ENCODE peak calls at places on chromosome 18, in ten cellular contexts. One of them, this sample, is unnamed.
A peak's percentile ranks its signal among the peaks of the same experiment; 100 is the strongest.

GRCh38 chr18:59579509-59579908 is 117.7 kb downstream of the CCBE1 start:
- DNase-seq in cardiac muscle cell: no peak
- DNase-seq in fibroblast of villous mesenchyme: no peak
- DNase-seq in HCT116: no peak
- DNase-seq in mesothelial cell of epicardium: no peak
- DNase-seq in omental fat pad: no peak
- DNase-seq in brain microvascular endothelial cell: no peak
- DNase-seq in neural crest cell: no peak
- DNase-seq in fibroblast of mammary gland: no peak
- DNase-seq in CD8-positive, alpha-beta T cell: no peak
- DNase-seq in this sample: no peak

GRCh38 chr18:50151876-50152275 is 43.1 kb downstream of the MYO5B start:
- DNase-seq in fibroblast of mammary gland: peak; percentile 73
- DNase-seq in fibroblast of villous mesenchyme: peak; percentile 25
- DNase-seq in brain microvascular endothelial cell: peak; percentile 3
- DNase-seq in cardiac muscle cell: no peak
- DNase-seq in neural crest cell: no peak
- DNase-seq in omental fat pad: no peak
- DNase-seq in CD8-positive, alpha-beta T cell: no peak
- DNase-seq in HCT116: no peak
- DNase-seq in mesothelial cell of epicardium: no peak
- DNase-seq in this sample: no peak

GRCh38 chr18:23861326-23861725 is 153.2 kb upstream of the TTC39C start:
- DNase-seq in mesothelial cell of epicardium: no peak
- DNase-seq in fibroblast of villous mesenchyme: no peak
- DNase-seq in brain microvascular endothelial cell: no peak
- DNase-seq in CD8-positive, alpha-beta T cell: no peak
- DNase-seq in neural crest cell: no peak
- DNase-seq in fibroblast of mammary gland: no peak
- DNase-seq in omental fat pad: no peak
- DNase-seq in cardiac muscle cell: no peak
- DNase-seq in HCT116: no peak
- DNase-seq in this sample: no peak

GRCh38 chr18:7824970-7825369 is 257.9 kb downstream of the PTPRM start:
- DNase-seq in fibroblast of mammary gland: no peak
- DNase-seq in mesothelial cell of epicardium: no peak
- DNase-seq in CD8-positive, alpha-beta T cell: no peak
- DNase-seq in omental fat pad: no peak
- DNase-seq in neural crest cell: no peak
- DNase-seq in cardiac muscle cell: no peak
- DNase-seq in fibroblast of villous mesenchyme: no peak
- DNase-seq in brain microvascular endothelial cell: no peak
- DNase-seq in HCT116: no peak
- DNase-seq in this sample: no peak

GRCh38 chr18:51446571-51447210 is 249.2 kb upstream of the MEX3C start:
- DNase-seq in brain microvascular endothelial cell: no peak
- DNase-seq in cardiac muscle cell: no peak
- DNase-seq in CD8-positive, alpha-beta T cell: no peak
- DNase-seq in neural crest cell: no peak
- DNase-seq in fibroblast of mammary gland: no peak
- DNase-seq in mesothelial cell of epicardium: no peak
- DNase-seq in fibroblast of villous mesenchyme: no peak
- DNase-seq in omental fat pad: no peak
- DNase-seq in HCT116: no peak
- DNase-seq in this sample: no peak

GRCh38 chr18:32669549-32670165 is 103.2 kb downstream of the KLHL14 start:
- DNase-seq in mesothelial cell of epicardium: no peak
- DNase-seq in HCT116: no peak
- DNase-seq in fibroblast of mammary gland: no peak
- DNase-seq in CD8-positive, alpha-beta T cell: no peak
- DNase-seq in omental fat pad: no peak
- DNase-seq in fibroblast of villous mesenchyme: no peak
- DNase-seq in cardiac muscle cell: no peak
- DNase-seq in brain microvascular endothelial cell: no peak
- DNase-seq in neural crest cell: no peak
- DNase-seq in this sample: no peak

GRCh38 chr18:62187543-62188378 is 706 bp downstream of the RELCH start:
- DNase-seq in neural crest cell: no peak
- DNase-seq in brain microvascular endothelial cell: no peak
- DNase-seq in fibroblast of villous mesenchyme: peak; percentile 7
- DNase-seq in omental fat pad: no peak
- DNase-seq in HCT116: no peak
- DNase-seq in mesothelial cell of epicardium: no peak
- DNase-seq in cardiac muscle cell: peak; percentile 77
- DNase-seq in fibroblast of mammary gland: peak; percentile 30
- DNase-seq in CD8-positive, alpha-beta T cell: peak; percentile 28
- DNase-seq in this sample: peak; percentile 19

GRCh38 chr18:666628-667027 is 9.2 kb downstream of the TYMS start:
- DNase-seq in omental fat pad: no peak
- DNase-seq in mesothelial cell of epicardium: no peak
- DNase-seq in neural crest cell: no peak
- DNase-seq in fibroblast of mammary gland: no peak
- DNase-seq in brain microvascular endothelial cell: no peak
- DNase-seq in HCT116: no peak
- DNase-seq in CD8-positive, alpha-beta T cell: no peak
- DNase-seq in fibroblast of villous mesenchyme: no peak
- DNase-seq in cardiac muscle cell: no peak
- DNase-seq in this sample: no peak

GRCh38 chr18:71707985-71708500 is 836.1 kb downstream of the CBLN2 start:
- DNase-seq in mesothelial cell of epicardium: no peak
- DNase-seq in omental fat pad: no peak
- DNase-seq in fibroblast of villous mesenchyme: no peak
- DNase-seq in brain microvascular endothelial cell: no peak
- DNase-seq in CD8-positive, alpha-beta T cell: no peak
- DNase-seq in HCT116: no peak
- DNase-seq in neural crest cell: no peak
- DNase-seq in cardiac muscle cell: no peak
- DNase-seq in fibroblast of mammary gland: no peak
- DNase-seq in this sample: no peak

GRCh38 chr18:66874375-66874774 is 270.5 kb upstream of the CDH19 start:
- DNase-seq in cardiac muscle cell: no peak
- DNase-seq in HCT116: no peak
- DNase-seq in CD8-positive, alpha-beta T cell: no peak
- DNase-seq in brain microvascular endothelial cell: no peak
- DNase-seq in fibroblast of mammary gland: no peak
- DNase-seq in mesothelial cell of epicardium: no peak
- DNase-seq in fibroblast of villous mesenchyme: no peak
- DNase-seq in neural crest cell: no peak
- DNase-seq in omental fat pad: no peak
- DNase-seq in this sample: no peak

GRCh38 chr18:76139844-76140243 is 355.2 kb downstream of the ZNF516 start:
- DNase-seq in HCT116: no peak
- DNase-seq in CD8-positive, alpha-beta T cell: no peak
- DNase-seq in cardiac muscle cell: no peak
- DNase-seq in fibroblast of villous mesenchyme: no peak
- DNase-seq in fibroblast of mammary gland: no peak
- DNase-seq in neural crest cell: no peak
- DNase-seq in brain microvascular endothelial cell: no peak
- DNase-seq in mesothelial cell of epicardium: no peak
- DNase-seq in omental fat pad: no peak
- DNase-seq in this sample: no peak

GRCh38 chr18:48197819-48198218 is 211.4 kb downstream of the ZBTB7C start:
- DNase-seq in fibroblast of villous mesenchyme: no peak
- DNase-seq in mesothelial cell of epicardium: no peak
- DNase-seq in fibroblast of mammary gland: peak; percentile 7
- DNase-seq in CD8-positive, alpha-beta T cell: no peak
- DNase-seq in neural crest cell: no peak
- DNase-seq in brain microvascular endothelial cell: no peak
- DNase-seq in cardiac muscle cell: no peak
- DNase-seq in omental fat pad: no peak
- DNase-seq in HCT116: no peak
- DNase-seq in this sample: no peak

GRCh38 chr18:24014062-24014985 is at the start of gene TTC39C:
- DNase-seq in fibroblast of villous mesenchyme: peak; percentile 45
- DNase-seq in CD8-positive, alpha-beta T cell: peak; percentile 83
- DNase-seq in fibroblast of mammary gland: peak; percentile 68
- DNase-seq in cardiac muscle cell: peak; percentile 69
- DNase-seq in mesothelial cell of epicardium: peak; percentile 46
- DNase-seq in neural crest cell: peak; percentile 54
- DNase-seq in HCT116: peak; percentile 13
- DNase-seq in omental fat pad: peak; percentile 46
- DNase-seq in brain microvascular endothelial cell: peak; percentile 49
- DNase-seq in this sample: peak; percentile 58

GRCh38 chr18:78739115-78739514 is 240.5 kb upstream of the SALL3 start:
- DNase-seq in neural crest cell: no peak
- DNase-seq in brain microvascular endothelial cell: no peak
- DNase-seq in cardiac muscle cell: no peak
- DNase-seq in fibroblast of villous mesenchyme: no peak
- DNase-seq in CD8-positive, alpha-beta T cell: no peak
- DNase-seq in omental fat pad: no peak
- DNase-seq in mesothelial cell of epicardium: no peak
- DNase-seq in HCT116: no peak
- DNase-seq in fibroblast of mammary gland: no peak
- DNase-seq in this sample: no peak

GRCh38 chr18:25231327-25231691 is 120.7 kb downstream of the ZNF521 start:
- DNase-seq in neural crest cell: no peak
- DNase-seq in fibroblast of mammary gland: no peak
- DNase-seq in omental fat pad: no peak
- DNase-seq in HCT116: no peak
- DNase-seq in mesothelial cell of epicardium: no peak
- DNase-seq in cardiac muscle cell: no peak
- DNase-seq in fibroblast of villous mesenchyme: no peak
- DNase-seq in brain microvascular endothelial cell: no peak
- DNase-seq in CD8-positive, alpha-beta T cell: no peak
- DNase-seq in this sample: no peak

GRCh38 chr18:59453468-59453961 is 94.5 kb upstream of the LMAN1 start:
- DNase-seq in omental fat pad: no peak
- DNase-seq in fibroblast of villous mesenchyme: peak; percentile 93
- DNase-seq in mesothelial cell of epicardium: no peak
- DNase-seq in brain microvascular endothelial cell: no peak
- DNase-seq in CD8-positive, alpha-beta T cell: no peak
- DNase-seq in cardiac muscle cell: no peak
- DNase-seq in HCT116: no peak
- DNase-seq in fibroblast of mammary gland: no peak
- DNase-seq in neural crest cell: no peak
- DNase-seq in this sample: no peak

GRCh38 chr18:79100944-79101343 is 31.8 kb downstream of the ATP9B start:
- DNase-seq in brain microvascular endothelial cell: no peak
- DNase-seq in CD8-positive, alpha-beta T cell: no peak
- DNase-seq in mesothelial cell of epicardium: no peak
- DNase-seq in cardiac muscle cell: no peak
- DNase-seq in HCT116: no peak
- DNase-seq in neural crest cell: no peak
- DNase-seq in fibroblast of villous mesenchyme: no peak
- DNase-seq in omental fat pad: no peak
- DNase-seq in fibroblast of mammary gland: no peak
- DNase-seq in this sample: no peak

GRCh38 chr18:79698668-79699335 is 19.2 kb downstream of the CTDP1 start:
- DNase-seq in mesothelial cell of epicardium: no peak
- DNase-seq in brain microvascular endothelial cell: peak; percentile 45
- DNase-seq in omental fat pad: no peak
- DNase-seq in cardiac muscle cell: no peak
- DNase-seq in fibroblast of villous mesenchyme: no peak
- DNase-seq in CD8-positive, alpha-beta T cell: no peak
- DNase-seq in fibroblast of mammary gland: peak; percentile 18
- DNase-seq in neural crest cell: no peak
- DNase-seq in HCT116: no peak
- DNase-seq in this sample: no peak

GRCh38 chr18:63741769-63742168 is 33.4 kb upstream of the SERPINB7 start:
- DNase-seq in brain microvascular endothelial cell: peak; percentile 46
- DNase-seq in omental fat pad: no peak
- DNase-seq in HCT116: no peak
- DNase-seq in mesothelial cell of epicardium: no peak
- DNase-seq in CD8-positive, alpha-beta T cell: no peak
- DNase-seq in fibroblast of mammary gland: peak; percentile 64
- DNase-seq in neural crest cell: no peak
- DNase-seq in cardiac muscle cell: no peak
- DNase-seq in fibroblast of villous mesenchyme: peak; percentile 47
- DNase-seq in this sample: no peak
- TF ChIP-seq CTCF in brain microvascular endothelial cell: peak; percentile 56
- TF ChIP-seq CTCF in omental fat pad: no peak
- TF ChIP-seq CTCF in HCT116: peak; percentile 51
- TF ChIP-seq CTCF in mesothelial cell of epicardium: no peak
- TF ChIP-seq CTCF in CD8-positive, alpha-beta T cell: no peak
- TF ChIP-seq CTCF in fibroblast of mammary gland: peak; percentile 73
- TF ChIP-seq CTCF in neural crest cell: peak; percentile 53
- TF ChIP-seq CTCF in cardiac muscle cell: peak; percentile 20
- TF ChIP-seq CTCF in fibroblast of villous mesenchyme: peak; percentile 45
- TF ChIP-seq CTCF in this sample: no peak

GRCh38 chr18:58046794-58047555 is 2.9 kb downstream of the NEDD4L start:
- DNase-seq in CD8-positive, alpha-beta T cell: no peak
- DNase-seq in brain microvascular endothelial cell: no peak
- DNase-seq in HCT116: no peak
- DNase-seq in mesothelial cell of epicardium: no peak
- DNase-seq in fibroblast of mammary gland: no peak
- DNase-seq in fibroblast of villous mesenchyme: no peak
- DNase-seq in cardiac muscle cell: no peak
- DNase-seq in omental fat pad: no peak
- DNase-seq in neural crest cell: no peak
- DNase-seq in this sample: no peak
- TF ChIP-seq CTCF in CD8-positive, alpha-beta T cell: no peak
- TF ChIP-seq CTCF in brain microvascular endothelial cell: no peak
- TF ChIP-seq CTCF in HCT116: no peak
- TF ChIP-seq CTCF in mesothelial cell of epicardium: no peak
- TF ChIP-seq CTCF in fibroblast of mammary gland: no peak
- TF ChIP-seq CTCF in fibroblast of villous mesenchyme: no peak
- TF ChIP-seq CTCF in cardiac muscle cell: no peak
- TF ChIP-seq CTCF in omental fat pad: no peak
- TF ChIP-seq CTCF in neural crest cell: peak; percentile 13
- TF ChIP-seq CTCF in this sample: no peak

GRCh38 chr18:22559414-22560282 is 141.9 kb upstream of the CTAGE1 start:
- DNase-seq in cardiac muscle cell: peak; percentile 93
- DNase-seq in CD8-positive, alpha-beta T cell: peak; percentile 21
- DNase-seq in mesothelial cell of epicardium: peak; percentile 80
- DNase-seq in fibroblast of villous mesenchyme: peak; percentile 85
- DNase-seq in HCT116: no peak
- DNase-seq in omental fat pad: no peak
- DNase-seq in neural crest cell: peak; percentile 47
- DNase-seq in fibroblast of mammary gland: peak; percentile 71
- DNase-seq in brain microvascular endothelial cell: peak; percentile 84
- DNase-seq in this sample: no peak
- TF ChIP-seq CTCF in cardiac muscle cell: peak; percentile 36
- TF ChIP-seq CTCF in CD8-positive, alpha-beta T cell: no peak
- TF ChIP-seq CTCF in mesothelial cell of epicardium: peak; percentile 15
- TF ChIP-seq CTCF in fibroblast of villous mesenchyme: peak; percentile 39
- TF ChIP-seq CTCF in HCT116: peak; percentile 9
- TF ChIP-seq CTCF in omental fat pad: no peak
- TF ChIP-seq CTCF in neural crest cell: peak; percentile 53
- TF ChIP-seq CTCF in fibroblast of mammary gland: peak; percentile 30
- TF ChIP-seq CTCF in brain microvascular endothelial cell: peak; percentile 46
- TF ChIP-seq CTCF in this sample: no peak

DNA sequence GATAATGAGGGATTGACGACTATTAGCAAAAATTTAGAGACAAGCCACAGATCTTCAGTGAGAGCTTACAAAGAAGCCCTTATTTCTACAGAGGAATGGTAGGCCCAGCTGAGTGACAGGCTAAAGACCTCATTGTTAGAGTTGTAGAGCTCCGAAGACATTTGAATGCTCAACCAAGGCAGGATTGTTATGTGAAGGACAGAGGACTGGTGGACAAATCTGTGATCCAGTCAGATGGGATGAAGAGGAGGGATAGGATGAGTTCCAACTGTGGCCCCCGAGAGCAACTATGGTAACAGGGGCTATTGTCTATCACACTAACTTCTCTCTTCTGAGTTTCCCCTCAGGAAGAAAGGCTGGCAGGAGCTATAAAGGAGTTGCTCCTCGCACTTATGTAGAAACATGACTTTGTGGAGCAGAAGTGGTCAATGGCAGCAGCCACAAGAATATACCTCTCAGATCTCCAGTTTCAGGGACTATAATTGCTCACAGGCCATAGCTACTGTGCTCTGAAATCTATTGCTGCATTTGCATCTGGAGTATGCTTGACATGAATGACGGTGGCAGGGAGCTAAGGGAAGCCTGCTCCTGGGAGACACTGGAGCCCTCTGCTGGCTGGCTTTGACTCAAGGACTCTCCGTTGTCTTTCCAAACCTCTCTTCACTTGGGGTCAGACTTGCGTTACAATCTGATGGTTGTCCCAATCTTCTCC is 50.3 kb upstream of the GREB1L start:
- DNase-seq in fibroblast of villous mesenchyme: peak; percentile 55
- DNase-seq in cardiac muscle cell: peak; percentile 81
- DNase-seq in fibroblast of mammary gland: peak; percentile 73
- DNase-seq in mesothelial cell of epicardium: no peak
- DNase-seq in omental fat pad: no peak
- DNase-seq in HCT116: peak; percentile 57
- DNase-seq in neural crest cell: peak; percentile 57
- DNase-seq in brain microvascular endothelial cell: peak; percentile 67
- DNase-seq in CD8-positive, alpha-beta T cell: no peak
- DNase-seq in this sample: no peak
- TF ChIP-seq CTCF in fibroblast of villous mesenchyme: peak; percentile 78
- TF ChIP-seq CTCF in cardiac muscle cell: peak; percentile 83
- TF ChIP-seq CTCF in fibroblast of mammary gland: peak; percentile 87
- TF ChIP-seq CTCF in mesothelial cell of epicardium: no peak
- TF ChIP-seq CTCF in omental fat pad: no peak
- TF ChIP-seq CTCF in HCT116: peak; percentile 77
- TF ChIP-seq CTCF in neural crest cell: peak; percentile 71
- TF ChIP-seq CTCF in brain microvascular endothelial cell: peak; percentile 93
- TF ChIP-seq CTCF in CD8-positive, alpha-beta T cell: no peak
- TF ChIP-seq CTCF in this sample: peak; percentile 20